ENCODE peak calls at places on chromosome 21, in five cellular contexts. G is OCI-LY7, C is neural crest cell, N is cardiac muscle cell, L is GM12878. P is an unnamed sample.

GRCh38 chr21:36461277-36461917 is 18.5 kb downstream of the CLDN14 start:
- DNase-seq in G (no peak), C (no peak), N (no peak), L (no peak), P (no peak)

GRCh38 chr21:22490044-22490443 is 1491.8 kb downstream of the NCAM2 start:
- DNase-seq in G (no peak), C (no peak), N (no peak), L (no peak), P (no peak)

GRCh38 chr21:15152591-15152990 is 87.8 kb upstream of the NRIP1 start:
- DNase-seq in G (no peak), C (no peak), N (no peak), L (no peak), P (no peak)

GRCh38 chr21:25752389-25752788 is 17.6 kb downstream of the GABPA start:
- DNase-seq in G (no peak), C (no peak), N (no peak), L (no peak), P (no peak)

GRCh38 chr21:37626320-37626719 is 259.7 kb downstream of the DYRK1A start:
- DNase-seq in G (no peak), C (no peak), N (no peak), L (no peak), P (no peak)

GRCh38 chr21:25467891-25468290 is 139.4 kb downstream of the MRPL39 start:
- DNase-seq in G (no peak), C (no peak), N (no peak), L (no peak), P (no peak)

GRCh38 chr21:35323947-35324346 is 274.8 kb upstream of the RUNX1 start:
- DNase-seq in G (no peak), C (no peak), N (peak), L (no peak), P (no peak)

GRCh38 chr21:33924766-33925100 is 9.1 kb upstream of the ATP5PO start:
- DNase-seq in G (no peak), C (no peak), N (no peak), L (no peak), P (no peak)

GRCh38 chr21:25960423-25960822 is 210.1 kb downstream of the APP start:
- DNase-seq in G (no peak), C (no peak), N (no peak), L (no peak), P (no peak)

GRCh38 chr21:33884361-33885157 is 31.0 kb downstream of the ATP5PO start:
- DNase-seq in G (no peak), C (no peak), N (peak), L (no peak), P (no peak)

GRCh38 chr21:27734146-27734545 is 767.3 kb upstream of the ADAMTS5 start:
- DNase-seq in G (no peak), C (no peak), N (peak), L (no peak), P (no peak)

GRCh38 chr21:32457360-32457840 is 44.9 kb downstream of the EVA1C start:
- DNase-seq in G (no peak), C (no peak), N (peak), L (no peak), P (no peak)

GRCh38 chr21:46635324-46636180 is at the start of gene PRMT2:
- DNase-seq in G (peak), C (peak), N (peak), L (peak), P (peak)
- TF ChIP-seq CTCF in G (peak), C (no peak), N (no peak), L (no peak), P (no peak)

GRCh38 chr21:38804617-38805281 is 980 bp upstream of the ETS2 start:
- DNase-seq in G (no peak), C (peak), N (peak), L (no peak), P (peak)

GRCh38 chr21:38807481-38807880 is 1.8 kb downstream of the ETS2 start:
- DNase-seq in G (no peak), C (no peak), N (no peak), L (no peak), P (no peak)

GRCh38 chr21:38806942-38807284 is 1.2 kb downstream of the ETS2 start:
- DNase-seq in G (no peak), C (no peak), N (no peak), L (no peak), P (no peak)

GRCh38 chr21:38805282-38806152 is at the start of gene ETS2:
- DNase-seq in G (peak), C (peak), N (peak), L (peak), P (peak)

GRCh38 chr21:38806153-38806941 is 618 bp downstream of the ETS2 start:
- DNase-seq in G (peak), C (peak), N (no peak), L (no peak), P (peak)
- TF ChIP-seq CTCF in G (peak), C (peak), N (peak), L (no peak), P (peak)

DNA sequence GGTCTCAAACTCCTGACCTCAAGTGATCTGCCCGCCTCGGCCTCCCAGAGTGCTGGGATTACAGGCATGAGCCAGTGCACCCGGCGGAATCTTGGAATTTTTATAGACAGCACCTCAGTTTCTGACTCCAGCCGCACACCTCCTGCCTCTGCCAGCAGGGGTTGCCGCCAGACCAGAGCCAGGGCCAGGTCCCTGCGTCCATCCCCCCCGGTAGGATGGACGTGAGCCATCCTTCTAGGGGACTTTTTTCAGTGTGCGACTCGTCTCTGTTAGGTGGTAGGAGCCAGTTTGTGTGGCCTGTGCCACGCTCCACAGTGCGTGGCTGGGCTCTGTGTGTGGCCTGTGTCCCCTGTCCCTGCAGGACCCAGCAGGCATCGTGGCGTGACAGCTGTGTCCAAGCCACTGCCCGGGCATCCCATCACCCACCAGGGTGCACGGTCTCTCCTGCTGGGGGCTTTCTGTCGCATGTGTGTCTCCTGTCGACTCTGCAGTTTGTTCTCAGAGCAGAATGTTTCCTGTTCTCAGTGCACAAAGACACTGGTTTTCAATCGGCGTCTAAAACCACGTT is 15.6 kb downstream of the CSTB start:
- DNase-seq in G (no peak), C (no peak), N (no peak), L (no peak), P (no peak)
- TF ChIP-seq CTCF in G (no peak), C (no peak), N (no peak), L (no peak), P (no peak)

GRCh38 chr21:16608209-16608830 is 878.5 kb downstream of the USP25 start:
- DNase-seq in G (no peak), C (no peak), N (peak), L (no peak), P (no peak)
- TF ChIP-seq CTCF in G (no peak), C (no peak), N (peak), L (no peak), P (no peak)

GRCh38 chr21:45923146-45923545 is 58.4 kb upstream of the COL6A1 start:
- DNase-seq in G (no peak), C (peak), N (peak), L (no peak), P (no peak)
- TF ChIP-seq CTCF in G (peak), C (peak), N (peak), L (peak), P (peak)

GRCh38 chr21:43824883-43825609 is 35.7 kb downstream of the RRP1 start:
- DNase-seq in G (no peak), C (no peak), N (no peak), L (no peak), P (no peak)

GRCh38 chr21:43825610-43825935 is 36.2 kb downstream of the RRP1 start:
- DNase-seq in G (no peak), C (no peak), N (no peak), L (no peak), P (no peak)

GRCh38 chr21:43826623-43826974 is 37.2 kb downstream of the RRP1 start:
- DNase-seq in G (no peak), C (no peak), N (no peak), L (no peak), P (no peak)

GRCh38 chr21:43827015-43827611 is 37.7 kb downstream of the RRP1 start:
- DNase-seq in G (no peak), C (no peak), N (peak), L (no peak), P (no peak)

DNA sequence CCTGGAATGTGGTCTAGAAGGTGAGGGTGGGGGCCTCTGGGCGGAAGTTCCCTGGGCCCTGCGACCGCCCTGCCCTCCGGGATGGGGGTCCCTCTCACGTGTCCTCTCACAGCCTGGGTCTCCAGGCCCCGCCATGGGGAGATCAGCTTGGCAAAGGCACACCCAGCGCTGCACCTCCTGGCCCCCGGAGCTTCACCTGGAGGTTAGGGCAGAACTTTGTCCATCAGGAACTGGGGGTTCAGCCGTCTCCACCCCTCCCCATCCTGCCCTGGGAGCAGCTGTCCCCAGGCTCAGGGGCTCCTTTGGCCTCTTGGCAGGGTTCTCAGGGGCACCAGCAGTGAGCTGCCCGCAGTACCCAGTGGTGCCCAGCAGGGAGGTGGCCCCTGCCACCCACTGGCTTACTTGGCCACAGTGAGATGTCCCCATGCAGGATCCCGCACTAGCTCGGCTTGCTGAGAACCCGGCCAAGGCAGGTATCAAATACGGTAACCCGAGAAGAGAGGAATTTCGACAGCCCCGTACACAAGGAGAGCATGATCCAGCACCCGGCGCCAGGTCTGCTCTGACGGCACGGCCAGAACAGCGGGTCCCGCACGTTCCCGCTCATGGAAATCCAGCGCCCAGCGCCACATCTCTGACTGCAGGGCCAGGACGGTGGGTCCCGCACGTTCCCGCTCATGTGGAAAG is 36.7 kb downstream of the RRP1 start:
- DNase-seq in G (no peak), C (no peak), N (no peak), L (no peak), P (no peak)
- TF ChIP-seq CTCF in G (no peak), C (peak), N (peak), L (no peak), P (peak)

GRCh38 chr21:42539931-42540343 is 26.3 kb downstream of the SLC37A1 start:
- DNase-seq in G (peak), C (no peak), N (no peak), L (no peak), P (no peak)
- TF ChIP-seq CTCF in G (peak), C (no peak), N (peak), L (no peak), P (no peak)